ENCODE peak calls at places on chromosome 16, in four cellular contexts. A is brain microvascular endothelial cell, V is A549, T is pancreas. C is an unnamed sample.

GRCh38 chr16:5018791-5019190 is 14.9 kb downstream of the NAGPA start:
- DNase-seq in T (no peak), V (no peak), A (no peak), C (no peak)

GRCh38 chr16:58022601-58023371 is 2.8 kb upstream of the MMP15 start:
- DNase-seq in T (peak), V (no peak), A (peak), C (no peak)

GRCh38 chr16:30186782-30187555 is 3.6 kb downstream of the CORO1A start:
- DNase-seq in T (peak), V (peak), A (peak), C (no peak)

GRCh38 chr16:56630134-56630533 is 2.3 kb upstream of the MT1M start:
- DNase-seq in A (no peak), V (no peak), T (no peak), C (no peak)

GRCh38 chr16:75584108-75584507 is 17.9 kb downstream of the GABARAPL2 start:
- DNase-seq in A (no peak), V (no peak), T (no peak), C (no peak)

GRCh38 chr16:74923766-74924460 is 61.0 kb downstream of the WDR59 start:
- DNase-seq in V (no peak), T (no peak), A (no peak), C (no peak)

GRCh38 chr16:87263418-87264052 is 53.7 kb downstream of the C16orf95 start:
- DNase-seq in T (no peak), A (no peak), V (no peak), C (no peak)

GRCh38 chr16:14121872-14122271 is 50.8 kb downstream of the MRTFB start:
- DNase-seq in T (no peak), V (no peak), A (no peak), C (no peak)

GRCh38 chr16:57544129-57544653 is 1.7 kb downstream of the ADGRG5 start:
- DNase-seq in V (no peak), T (no peak), A (no peak), C (no peak)

GRCh38 chr16:51326131-51326856 is 175.2 kb upstream of the SALL1 start:
- DNase-seq in V (no peak), A (peak), T (no peak), C (no peak)

GRCh38 chr16:83552193-83552592 is 255.6 kb upstream of the HSBP1 start:
- DNase-seq in V (no peak), A (peak), T (no peak), C (no peak)

GRCh38 chr16:75385507-75386152 is 47.7 kb downstream of the CFDP1 start:
- DNase-seq in A (peak), V (peak), T (no peak), C (no peak)

GRCh38 chr16:82732461-82732860 is 105.7 kb downstream of the CDH13 start:
- DNase-seq in T (no peak), A (no peak), V (no peak), C (no peak)

GRCh38 chr16:47565454-47565853 is 104.3 kb downstream of the PHKB start:
- DNase-seq in A (peak), V (peak), T (no peak), C (no peak)

GRCh38 chr16:8721693-8722348 is 47.4 kb downstream of the ABAT start:
- DNase-seq in A (no peak), T (no peak), V (no peak), C (no peak)

GRCh38 chr16:14097182-14097951 is 26.2 kb downstream of the MRTFB start:
- DNase-seq in T (no peak), V (no peak), A (no peak), C (no peak)

GRCh38 chr16:27426423-27427408 is 24.7 kb downstream of the IL21R start:
- DNase-seq in A (peak), T (peak), V (peak), C (no peak)

GRCh38 chr16:68434654-68435210 is 13.6 kb downstream of the SMPD3 start:
- DNase-seq in V (no peak), A (no peak), T (no peak), C (no peak)

GRCh38 chr16:65214196-65214595 is 92.3 kb upstream of the CDH11 start:
- DNase-seq in V (no peak), A (no peak), T (no peak), C (no peak)

GRCh38 chr16:54286330-54287017 is at the start of gene IRX3:
- DNase-seq in A (peak), T (peak), V (peak), C (no peak)

GRCh38 chr16:20807822-20808207 is 1.5 kb downstream of the REXO5 start:
- DNase-seq in A (no peak), T (no peak), V (no peak), C (no peak)

GRCh38 chr16:20801278-20801677 is 5.0 kb downstream of the ERI2 start:
- DNase-seq in V (no peak), T (no peak), A (no peak), C (no peak)

GRCh38 chr16:20803561-20804214 is 2.6 kb downstream of the ERI2 start:
- DNase-seq in V (no peak), T (no peak), A (no peak), C (no peak)

GRCh38 chr16:20803192-20803560 is 3.1 kb downstream of the ERI2 start:
- DNase-seq in T (no peak), A (no peak), V (no peak), C (no peak)

GRCh38 chr16:20806168-20807050 is at the start of the genes ERI2 and REXO5:
- DNase-seq in V (peak), T (peak), A (peak), C (peak)
- TF ChIP-seq CTCF in V (peak), T (no peak), A (peak), C (peak)

DNA sequence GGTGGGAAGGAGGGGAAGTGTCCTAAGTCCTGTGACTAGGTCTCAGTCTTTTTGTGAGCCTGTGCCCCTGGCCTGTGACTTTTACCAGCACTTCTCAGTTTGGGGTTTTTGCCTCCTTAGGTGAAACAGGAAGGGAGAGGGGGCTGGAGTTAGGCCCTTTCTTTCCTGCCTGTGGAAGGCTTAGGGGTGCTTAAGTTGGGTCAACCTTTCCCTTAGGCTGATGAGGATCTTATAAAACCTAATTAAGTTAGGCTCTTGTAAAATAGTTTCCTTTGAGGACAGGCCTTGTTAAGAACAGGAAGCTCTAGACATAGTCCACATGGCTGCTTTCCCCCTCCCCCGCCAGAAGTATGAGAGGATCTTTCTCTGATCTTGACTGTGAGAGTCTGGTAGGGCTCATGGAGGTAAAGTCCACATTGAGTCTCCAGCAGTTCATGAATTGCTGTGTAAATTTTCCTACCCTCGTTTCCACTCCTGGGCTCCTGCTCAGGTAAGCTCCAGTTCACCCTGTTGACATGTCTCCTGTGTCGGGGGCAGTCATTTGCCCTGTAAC is 17.0 kb upstream of the DNASE1 start:
- DNase-seq in T (no peak), V (no peak), A (no peak), C (no peak)
- H3K27ac ChIP-seq in T (no peak), V (peak), A (no peak), C (no peak)

GRCh38 chr16:62638964-62639861 is 603.0 kb upstream of the CDH8 start:
- DNase-seq in A (no peak), T (no peak), V (no peak), C (no peak)
- H3K4me3 ChIP-seq in A (no peak), T (no peak), V (no peak), C (no peak)

GRCh38 chr16:17419266-17419665 is 51.5 kb downstream of the XYLT1 start:
- DNase-seq in A (no peak), T (no peak), V (no peak), C (no peak)

GRCh38 chr16:17414916-17415315 is 55.8 kb downstream of the XYLT1 start:
- DNase-seq in V (no peak), T (no peak), A (no peak), C (no peak)

GRCh38 chr16:17417740-17418139 is 53.0 kb downstream of the XYLT1 start:
- DNase-seq in T (no peak), V (no peak), A (no peak), C (no peak)

GRCh38 chr16:17414421-17414820 is 56.3 kb downstream of the XYLT1 start:
- DNase-seq in V (no peak), T (no peak), A (no peak), C (no peak)

DNA sequence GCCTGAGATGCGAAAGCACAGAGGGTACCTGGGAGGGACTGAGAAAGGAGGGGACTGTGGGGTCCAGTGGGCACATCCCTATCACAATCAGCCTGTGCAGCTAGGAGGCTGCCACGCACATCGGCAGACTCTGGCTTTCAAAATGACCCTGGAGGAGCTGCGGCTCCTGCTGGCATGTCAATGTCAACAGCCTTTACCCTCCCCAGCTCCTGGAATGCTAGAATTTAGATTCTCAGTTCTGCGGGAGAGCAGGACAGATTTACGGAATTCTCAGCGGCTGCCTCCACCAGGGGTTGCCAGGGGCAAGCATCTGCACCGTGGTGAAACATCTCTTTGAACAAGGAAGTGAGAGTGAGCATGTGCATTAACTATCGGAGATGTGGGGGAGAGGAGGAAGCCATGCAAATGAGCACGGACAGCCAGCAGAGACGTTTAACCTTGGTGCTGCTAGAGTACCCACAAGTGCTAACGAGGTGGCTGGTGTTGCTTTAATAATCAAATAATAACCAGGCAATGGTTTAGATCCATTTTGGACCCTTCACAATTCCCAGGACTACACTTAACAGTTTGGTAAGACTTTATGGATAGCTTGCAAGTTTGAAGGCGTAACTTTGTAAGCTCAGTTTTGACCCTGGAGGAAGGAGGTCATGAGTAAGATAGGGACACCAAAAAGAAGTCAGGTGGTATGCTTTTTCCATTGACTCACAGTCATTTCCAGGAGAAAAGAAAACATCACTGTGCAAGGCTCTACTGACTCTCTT is 54.1 kb downstream of the XYLT1 start:
- DNase-seq in T (no peak), A (no peak), V (no peak), C (no peak)
- TF ChIP-seq CTCF in T (no peak), A (peak), V (no peak), C (peak)

C was measured in esophagus squamous epithelium.